ENCODE peak calls at places on chromosomes 3 and 15, in five cellular contexts. One of them, this sample, is unnamed.
A peak's percentile ranks its signal among the peaks of the same experiment; 100 is the strongest.

GRCh38 chr3:151395806-151396205 is 11.3 kb upstream of the P2RY12 start:
- DNase-seq in esophagus muscularis mucosa: no peak
- DNase-seq in GM12891: no peak
- DNase-seq in activated T-helper 2 cell treated with anti-CD3 and anti-CD28 coated beads, Interferon-gamma antibody, Interleukin-2, Interleukin-4, amounts not matched to agents 10 μg/mL and 5 μg/mL and 100 μg/mL, durations not matched to agents 14 hours and 24 hours and 36 hours: no peak
- DNase-seq in tibial nerve: no peak
- DNase-seq in this sample: no peak

GRCh38 chr3:111667621-111668239 is 72.6 kb upstream of the ZBED2 start:
- DNase-seq in tibial nerve: peak; percentile 33
- DNase-seq in esophagus muscularis mucosa: no peak
- DNase-seq in GM12891: peak; percentile 39
- DNase-seq in activated T-helper 2 cell treated with anti-CD3 and anti-CD28 coated beads, Interferon-gamma antibody, Interleukin-2, Interleukin-4, amounts not matched to agents 10 μg/mL and 5 μg/mL and 100 μg/mL, durations not matched to agents 14 hours and 24 hours and 36 hours: peak; percentile 75
- DNase-seq in this sample: peak; percentile 15

GRCh38 chr3:156677120-156677479 is 2.7 kb downstream of the TIPARP start:
- DNase-seq in GM12891: no peak
- DNase-seq in tibial nerve: no peak
- DNase-seq in esophagus muscularis mucosa: no peak
- DNase-seq in activated T-helper 2 cell treated with anti-CD3 and anti-CD28 coated beads, Interferon-gamma antibody, Interleukin-2, Interleukin-4, amounts not matched to agents 10 μg/mL and 5 μg/mL and 100 μg/mL, durations not matched to agents 14 hours and 24 hours and 36 hours: peak; percentile 20
- DNase-seq in this sample: no peak

GRCh38 chr3:187062526-187063177 is 76.6 kb downstream of the RPL39L start:
- DNase-seq in tibial nerve: no peak
- DNase-seq in esophagus muscularis mucosa: no peak
- DNase-seq in GM12891: no peak
- DNase-seq in activated T-helper 2 cell treated with anti-CD3 and anti-CD28 coated beads, Interferon-gamma antibody, Interleukin-2, Interleukin-4, amounts not matched to agents 10 μg/mL and 5 μg/mL and 100 μg/mL, durations not matched to agents 14 hours and 24 hours and 36 hours: no peak
- DNase-seq in this sample: no peak

GRCh38 chr3:58560771-58561311 is 16.4 kb downstream of the FAM107A start:
- DNase-seq in esophagus muscularis mucosa: no peak
- DNase-seq in activated T-helper 2 cell treated with anti-CD3 and anti-CD28 coated beads, Interferon-gamma antibody, Interleukin-2, Interleukin-4, amounts not matched to agents 10 μg/mL and 5 μg/mL and 100 μg/mL, durations not matched to agents 14 hours and 24 hours and 36 hours: no peak
- DNase-seq in GM12891: no peak
- DNase-seq in tibial nerve: no peak
- DNase-seq in this sample: peak; percentile 89

GRCh38 chr3:73592154-73592877 is 32.4 kb downstream of the PDZRN3 start:
- DNase-seq in GM12891: no peak
- DNase-seq in esophagus muscularis mucosa: no peak
- DNase-seq in activated T-helper 2 cell treated with anti-CD3 and anti-CD28 coated beads, Interferon-gamma antibody, Interleukin-2, Interleukin-4, amounts not matched to agents 10 μg/mL and 5 μg/mL and 100 μg/mL, durations not matched to agents 14 hours and 24 hours and 36 hours: no peak
- DNase-seq in tibial nerve: no peak
- DNase-seq in this sample: no peak

GRCh38 chr3:15500107-15500724 is 21.3 kb downstream of the COLQ start:
- DNase-seq in esophagus muscularis mucosa: no peak
- DNase-seq in GM12891: no peak
- DNase-seq in tibial nerve: no peak
- DNase-seq in activated T-helper 2 cell treated with anti-CD3 and anti-CD28 coated beads, Interferon-gamma antibody, Interleukin-2, Interleukin-4, amounts not matched to agents 10 μg/mL and 5 μg/mL and 100 μg/mL, durations not matched to agents 14 hours and 24 hours and 36 hours: no peak
- DNase-seq in this sample: no peak

GRCh38 chr15:67025719-67026118 is 39.7 kb upstream of the SMAD3 start:
- DNase-seq in tibial nerve: peak; percentile 35
- DNase-seq in esophagus muscularis mucosa: no peak
- DNase-seq in GM12891: no peak
- DNase-seq in activated T-helper 2 cell treated with anti-CD3 and anti-CD28 coated beads, Interferon-gamma antibody, Interleukin-2, Interleukin-4, amounts not matched to agents 10 μg/mL and 5 μg/mL and 100 μg/mL, durations not matched to agents 14 hours and 24 hours and 36 hours: no peak
- DNase-seq in this sample: peak; percentile 32

GRCh38 chr3:136750922-136751258 is 1.3 kb downstream of the STAG1 start:
- DNase-seq in GM12891: no peak
- DNase-seq in esophagus muscularis mucosa: no peak
- DNase-seq in tibial nerve: no peak
- DNase-seq in activated T-helper 2 cell treated with anti-CD3 and anti-CD28 coated beads, Interferon-gamma antibody, Interleukin-2, Interleukin-4, amounts not matched to agents 10 μg/mL and 5 μg/mL and 100 μg/mL, durations not matched to agents 14 hours and 24 hours and 36 hours: no peak
- DNase-seq in this sample: peak; percentile 48

GRCh38 chr3:150786791-150787190 is 23.8 kb upstream of the SIAH2 start:
- DNase-seq in esophagus muscularis mucosa: no peak
- DNase-seq in tibial nerve: no peak
- DNase-seq in activated T-helper 2 cell treated with anti-CD3 and anti-CD28 coated beads, Interferon-gamma antibody, Interleukin-2, Interleukin-4, amounts not matched to agents 10 μg/mL and 5 μg/mL and 100 μg/mL, durations not matched to agents 14 hours and 24 hours and 36 hours: no peak
- DNase-seq in GM12891: no peak
- DNase-seq in this sample: no peak

GRCh38 chr3:68007621-68008226 is 353.3 kb upstream of the SUCLG2 start:
- DNase-seq in activated T-helper 2 cell treated with anti-CD3 and anti-CD28 coated beads, Interferon-gamma antibody, Interleukin-2, Interleukin-4, amounts not matched to agents 10 μg/mL and 5 μg/mL and 100 μg/mL, durations not matched to agents 14 hours and 24 hours and 36 hours: no peak
- DNase-seq in tibial nerve: no peak
- DNase-seq in GM12891: no peak
- DNase-seq in esophagus muscularis mucosa: no peak
- DNase-seq in this sample: no peak

GRCh38 chr3:67384790-67385397 is 269.5 kb downstream of the SUCLG2 start:
- DNase-seq in tibial nerve: no peak
- DNase-seq in GM12891: peak; percentile 16
- DNase-seq in esophagus muscularis mucosa: no peak
- DNase-seq in activated T-helper 2 cell treated with anti-CD3 and anti-CD28 coated beads, Interferon-gamma antibody, Interleukin-2, Interleukin-4, amounts not matched to agents 10 μg/mL and 5 μg/mL and 100 μg/mL, durations not matched to agents 14 hours and 24 hours and 36 hours: peak; percentile 14
- DNase-seq in this sample: peak; percentile 36

GRCh38 chr15:60324706-60325438 is 72.9 kb downstream of the ANXA2 start:
- DNase-seq in activated T-helper 2 cell treated with anti-CD3 and anti-CD28 coated beads, Interferon-gamma antibody, Interleukin-2, Interleukin-4, amounts not matched to agents 10 μg/mL and 5 μg/mL and 100 μg/mL, durations not matched to agents 14 hours and 24 hours and 36 hours: no peak
- DNase-seq in GM12891: no peak
- DNase-seq in tibial nerve: no peak
- DNase-seq in esophagus muscularis mucosa: peak; percentile 29
- DNase-seq in this sample: no peak

GRCh38 chr15:39713846-39714245 is 68.8 kb downstream of the FSIP1 start:
- DNase-seq in GM12891: no peak
- DNase-seq in tibial nerve: no peak
- DNase-seq in esophagus muscularis mucosa: no peak
- DNase-seq in activated T-helper 2 cell treated with anti-CD3 and anti-CD28 coated beads, Interferon-gamma antibody, Interleukin-2, Interleukin-4, amounts not matched to agents 10 μg/mL and 5 μg/mL and 100 μg/mL, durations not matched to agents 14 hours and 24 hours and 36 hours: no peak
- DNase-seq in this sample: no peak

GRCh38 chr3:181384970-181385369 is 326.8 kb upstream of the SOX2 start:
- DNase-seq in activated T-helper 2 cell treated with anti-CD3 and anti-CD28 coated beads, Interferon-gamma antibody, Interleukin-2, Interleukin-4, amounts not matched to agents 10 μg/mL and 5 μg/mL and 100 μg/mL, durations not matched to agents 14 hours and 24 hours and 36 hours: no peak
- DNase-seq in GM12891: no peak
- DNase-seq in tibial nerve: no peak
- DNase-seq in esophagus muscularis mucosa: no peak
- DNase-seq in this sample: no peak

GRCh38 chr15:87167055-87167454 is 1087.4 kb downstream of the AGBL1 start:
- DNase-seq in GM12891: no peak
- DNase-seq in esophagus muscularis mucosa: no peak
- DNase-seq in activated T-helper 2 cell treated with anti-CD3 and anti-CD28 coated beads, Interferon-gamma antibody, Interleukin-2, Interleukin-4, amounts not matched to agents 10 μg/mL and 5 μg/mL and 100 μg/mL, durations not matched to agents 14 hours and 24 hours and 36 hours: no peak
- DNase-seq in tibial nerve: no peak
- DNase-seq in this sample: no peak

GRCh38 chr3:101512521-101513418 is at the start of gene SENP7:
- DNase-seq in tibial nerve: peak; percentile 76
- DNase-seq in activated T-helper 2 cell treated with anti-CD3 and anti-CD28 coated beads, Interferon-gamma antibody, Interleukin-2, Interleukin-4, amounts not matched to agents 10 μg/mL and 5 μg/mL and 100 μg/mL, durations not matched to agents 14 hours and 24 hours and 36 hours: peak; percentile 68
- DNase-seq in GM12891: peak; percentile 63
- DNase-seq in esophagus muscularis mucosa: peak; percentile 94
- DNase-seq in this sample: peak; percentile 95

GRCh38 chr3:79983063-79983561 is 215.3 kb upstream of the ROBO1 start:
- DNase-seq in esophagus muscularis mucosa: no peak
- DNase-seq in GM12891: no peak
- DNase-seq in tibial nerve: no peak
- DNase-seq in activated T-helper 2 cell treated with anti-CD3 and anti-CD28 coated beads, Interferon-gamma antibody, Interleukin-2, Interleukin-4, amounts not matched to agents 10 μg/mL and 5 μg/mL and 100 μg/mL, durations not matched to agents 14 hours and 24 hours and 36 hours: no peak
- DNase-seq in this sample: no peak

GRCh38 chr3:134427400-134428111 is 53.3 kb upstream of the AMOTL2 start:
- DNase-seq in activated T-helper 2 cell treated with anti-CD3 and anti-CD28 coated beads, Interferon-gamma antibody, Interleukin-2, Interleukin-4, amounts not matched to agents 10 μg/mL and 5 μg/mL and 100 μg/mL, durations not matched to agents 14 hours and 24 hours and 36 hours: no peak
- DNase-seq in esophagus muscularis mucosa: no peak
- DNase-seq in tibial nerve: no peak
- DNase-seq in GM12891: no peak
- DNase-seq in this sample: peak; percentile 92

GRCh38 chr15:36924076-36924475 is 176.3 kb downstream of the MEIS2 start:
- DNase-seq in GM12891: no peak
- DNase-seq in tibial nerve: no peak
- DNase-seq in esophagus muscularis mucosa: no peak
- DNase-seq in activated T-helper 2 cell treated with anti-CD3 and anti-CD28 coated beads, Interferon-gamma antibody, Interleukin-2, Interleukin-4, amounts not matched to agents 10 μg/mL and 5 μg/mL and 100 μg/mL, durations not matched to agents 14 hours and 24 hours and 36 hours: no peak
- DNase-seq in this sample: no peak

GRCh38 chr3:182725372-182726251 is 67.7 kb upstream of the ATP11B start:
- DNase-seq in tibial nerve: no peak
- DNase-seq in activated T-helper 2 cell treated with anti-CD3 and anti-CD28 coated beads, Interferon-gamma antibody, Interleukin-2, Interleukin-4, amounts not matched to agents 10 μg/mL and 5 μg/mL and 100 μg/mL, durations not matched to agents 14 hours and 24 hours and 36 hours: no peak
- DNase-seq in esophagus muscularis mucosa: no peak
- DNase-seq in GM12891: no peak
- DNase-seq in this sample: no peak

This sample was measured in AG08396.